ENCODE peak calls at places on chromosomes 7 and 10, in four cellular contexts. T, Z, D and Q are unnamed samples.

GRCh38 chr10:99976886-99977391 is 32.8 kb downstream of the DNMBP start:
- DNase-seq in T (no peak), D (no peak), Z (peak; percentile 98), Q (no peak)

GRCh38 chr10:69407621-69408301 is 9.0 kb downstream of the TACR2 start:
- DNase-seq in T (no peak), Z (no peak), D (no peak), Q (no peak)

GRCh38 chr7:70787772-70788171 is 344.2 kb upstream of the GALNT17 start:
- DNase-seq in D (no peak), T (no peak), Z (no peak), Q (no peak)

GRCh38 chr7:54749200-54749599 is 9.8 kb downstream of the SEC61G start:
- DNase-seq in D (no peak), Z (no peak), T (no peak), Q (no peak)

GRCh38 chr7:130151591-130152269 is 53.5 kb downstream of the TMEM209 start:
- DNase-seq in D (no peak), T (no peak), Z (peak; percentile 36), Q (no peak)

GRCh38 chr10:104260775-104261115 is 6.1 kb downstream of the GSTO1 start:
- DNase-seq in D (no peak), Z (peak; percentile 75), T (no peak), Q (no peak)

GRCh38 chr10:69321865-69322264 is 43.6 kb downstream of the HK1 start:
- DNase-seq in D (no peak), Z (peak; percentile 44), T (no peak), Q (no peak)

GRCh38 chr10:133213641-133214467 is 16.2 kb upstream of the UTF1 start:
- DNase-seq in Z (no peak), T (no peak), D (no peak), Q (no peak)

GRCh38 chr7:150428671-150429451 is 21.6 kb upstream of the GIMAP8 start:
- DNase-seq in Z (peak; percentile 73), D (no peak), T (no peak), Q (no peak)

GRCh38 chr7:154253810-154254209 is 201.6 kb downstream of the DPP6 start:
- DNase-seq in T (no peak), D (no peak), Z (no peak), Q (no peak)

GRCh38 chr7:90595801-90596683 is at the start of gene CDK14:
- DNase-seq in Z (peak; percentile 67), T (no peak), D (no peak), Q (peak; percentile 79)

GRCh38 chr7:117035463-117035862 is 82.2 kb downstream of the ST7 start:
- DNase-seq in Z (no peak), D (no peak), T (no peak), Q (no peak)

GRCh38 chr10:13960603-13961002 is 370.1 kb downstream of the FRMD4A start:
- DNase-seq in D (no peak), Z (no peak), T (no peak), Q (no peak)

GRCh38 chr10:77074104-77074638 is 563.4 kb downstream of the KCNMA1 start:
- DNase-seq in D (no peak), T (no peak), Z (no peak), Q (no peak)

GRCh38 chr7:101702362-101702850 is 73.3 kb upstream of the MYL10 start:
- DNase-seq in Z (no peak), T (no peak), D (peak; percentile 46), Q (no peak)

GRCh38 chr10:132306341-132306685 is 1.4 kb downstream of the STK32C start:
- DNase-seq in T (no peak), Z (no peak), D (no peak), Q (no peak)

GRCh38 chr7:117993377-117994003 is 120.2 kb upstream of the CTTNBP2 start:
- DNase-seq in D (peak; percentile 76), Z (peak; percentile 40), T (no peak), Q (no peak)

GRCh38 chr7:604038-604883 is 84.6 kb upstream of the PDGFA start:
- DNase-seq in Z (peak; percentile 28), D (no peak), T (peak; percentile 83), Q (no peak)

GRCh38 chr7:126768836-126769235 is 483.9 kb downstream of the GRM8 start:
- DNase-seq in T (no peak), D (no peak), Z (no peak), Q (no peak)

GRCh38 chr10:118584181-118584954 is 11.1 kb downstream of the PRLHR start:
- DNase-seq in Z (peak; percentile 63), T (no peak), D (no peak), Q (peak; percentile 74)

GRCh38 chr10:3766046-3766761 is 18.8 kb downstream of the KLF6 start:
- DNase-seq in D (no peak), T (no peak), Z (no peak), Q (no peak)

GRCh38 chr10:89549510-89549909 is 14.1 kb upstream of the SLC16A12 start:
- DNase-seq in T (no peak), Z (no peak), D (no peak), Q (no peak)

GRCh38 chr7:142800103-142800502 is 29.3 kb downstream of the PRSS2 start:
- DNase-seq in Z (no peak), T (no peak), D (no peak), Q (no peak)

GRCh38 chr7:142798451-142799438 is 28.0 kb downstream of the PRSS2 start:
- DNase-seq in D (no peak), T (no peak), Z (no peak), Q (no peak)

GRCh38 chr7:142797799-142798377 is 27.1 kb downstream of the PRSS2 start:
- DNase-seq in Z (no peak), T (no peak), D (no peak), Q (no peak)

GRCh38 chr7:142800699-142801260 is 30.0 kb downstream of the PRSS2 start:
- DNase-seq in D (no peak), Z (no peak), T (no peak), Q (no peak)

GRCh38 chr7:142799483-142799882 is 28.7 kb downstream of the PRSS2 start:
- DNase-seq in D (no peak), T (no peak), Z (no peak), Q (no peak)
- H3K4me3 ChIP-seq in D (no peak overlapping the region), T (no peak overlapping the region), Z (no peak overlapping the region), Q (no peak overlapping the region)

GRCh38 chr10:17989908-17990767 is 38.4 kb downstream of the SLC39A12 start:
- DNase-seq in D (no peak), T (peak; percentile 68), Z (peak; percentile 74), Q (no peak)
- H3K4me3 ChIP-seq in D (no peak overlapping the region), T (no peak overlapping the region), Z (no peak overlapping the region), Q (no peak overlapping the region)

DNA sequence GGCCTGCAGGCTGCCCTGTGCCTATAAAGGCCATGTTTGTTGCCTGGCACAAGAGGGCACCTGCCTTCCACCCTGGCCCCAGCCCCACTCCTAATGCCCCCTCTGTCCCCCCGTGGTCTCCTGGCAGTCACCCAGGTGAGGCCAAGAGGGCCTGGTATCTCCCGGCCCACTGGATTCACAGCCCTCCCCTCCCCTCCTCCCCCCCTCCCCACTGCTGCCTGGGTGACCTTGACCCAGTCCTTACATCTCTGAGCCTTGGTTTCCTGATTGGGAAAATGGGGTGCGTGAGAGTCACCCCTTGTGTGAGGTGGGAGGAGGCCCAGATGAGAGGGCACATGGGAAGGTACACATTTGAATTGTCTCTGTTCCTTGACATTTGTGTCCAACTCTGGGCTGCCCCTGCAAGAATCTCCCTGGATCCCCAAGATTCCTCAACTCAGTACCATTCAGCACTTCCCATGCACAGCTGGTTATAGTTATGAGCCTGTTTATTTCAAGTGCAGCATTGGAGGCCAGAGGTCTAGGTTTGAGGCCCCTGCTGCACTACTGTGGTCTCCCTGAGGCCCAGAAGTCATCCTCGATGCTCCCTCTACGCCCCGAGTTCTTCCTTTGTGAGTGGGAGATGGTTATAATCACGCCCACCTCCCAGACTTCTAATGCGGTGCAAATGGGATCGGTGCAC is 58.9 kb downstream of the TMEM270 start:
- DNase-seq in D (no peak), T (no peak), Z (no peak), Q (no peak)
- H3K4me3 ChIP-seq in D (no peak overlapping the region), T (no peak overlapping the region), Z (no peak overlapping the region), Q (no peak overlapping the region)

GRCh38 chr10:102113956-102114857 is 6.0 kb downstream of the LDB1 start:
- DNase-seq in Z (no peak), T (no peak), D (no peak), Q (no peak)

GRCh38 chr10:102111276-102111675 is 8.9 kb downstream of the LDB1 start:
- DNase-seq in T (no peak), Z (no peak), D (no peak), Q (no peak)

GRCh38 chr10:102114861-102115618 is 5.1 kb downstream of the LDB1 start:
- DNase-seq in T (no peak), Z (peak; percentile 71), D (peak; percentile 80), Q (peak; percentile 94)

GRCh38 chr10:102112210-102112817 is 7.9 kb downstream of the LDB1 start:
- DNase-seq in T (no peak), Z (no peak), D (no peak), Q (no peak)

GRCh38 chr10:102113261-102113955 is 6.8 kb downstream of the LDB1 start:
- DNase-seq in D (no peak), Z (no peak), T (no peak), Q (no peak)
- H3K4me3 ChIP-seq in D (peak overlapping the region; percentile 66), Z (peak overlapping the region; percentile 46), T (peak overlapping the region; percentile 82), Q (peak overlapping the region; percentile 72)

GRCh38 chr10:61993676-61994401 is 92.3 kb downstream of the ARID5B start:
- DNase-seq in Z (peak; percentile 66), D (no peak), T (no peak), Q (no peak)
- H3K4me3 ChIP-seq in Z (peak overlapping the region; percentile 35), D (no peak overlapping the region), T (no peak overlapping the region), Q (peak overlapping the region; percentile 11)

GRCh38 chr10:126596472-126597016 is 73.9 kb downstream of the C10orf90 start:
- DNase-seq in Z (no peak), T (no peak), D (no peak), Q (no peak)

GRCh38 chr10:126597206-126597605 is 73.3 kb downstream of the C10orf90 start:
- DNase-seq in D (no peak), Z (no peak), T (no peak), Q (no peak)

GRCh38 chr10:126595160-126595559 is 75.3 kb downstream of the C10orf90 start:
- DNase-seq in Z (no peak), T (no peak), D (no peak), Q (no peak)

GRCh38 chr10:126593968-126594701 is 76.4 kb downstream of the C10orf90 start:
- DNase-seq in D (no peak), T (no peak), Z (no peak), Q (no peak)

DNA sequence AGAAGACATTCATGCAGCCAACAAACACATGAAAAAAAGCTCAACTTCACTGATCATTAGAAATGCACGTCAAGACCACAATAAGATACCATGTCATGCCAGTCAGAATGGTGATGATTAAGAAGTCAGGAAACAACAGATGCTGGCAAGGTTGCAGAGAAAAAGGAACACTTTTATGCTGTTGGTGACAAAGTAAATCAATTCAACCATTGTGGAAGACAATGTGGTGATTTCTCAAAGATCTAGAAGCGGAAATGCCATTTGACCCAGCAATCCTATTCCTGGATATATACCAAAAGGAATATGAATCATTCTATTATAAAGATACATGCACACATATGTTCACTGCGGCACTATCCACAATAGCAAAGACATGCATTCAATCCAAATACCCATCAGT is 77.6 kb downstream of the C10orf90 start:
- DNase-seq in T (no peak), Z (no peak), D (no peak), Q (no peak)
- H3K4me3 ChIP-seq in T (no peak overlapping the region), Z (no peak overlapping the region), D (no peak overlapping the region), Q (no peak overlapping the region)

GRCh38 chr7:6162331-6162620 is 110.1 kb downstream of the CYTH3 start:
- DNase-seq in T (no peak), Z (no peak), D (no peak), Q (no peak)
- H3K4me3 ChIP-seq in T (no peak overlapping the region), Z (no peak overlapping the region), D (no peak overlapping the region), Q (no peak overlapping the region)